ENCODE peak calls at places on chromosomes 4 and X, in ten cellular contexts. Y, C, D, U, T, J, S, X, V and N are unnamed samples.
A peak's percentile ranks its signal among the peaks of the same experiment; 100 is the strongest.

GRCh38 chrX:9586992-9587392 is 122.1 kb downstream of the TBL1X start:
- DNase-seq in Y (no peak), C (no peak), D (no peak), U (no peak), T (no peak), J (no peak), S (peak; percentile 41), X (no peak), V (no peak), N (no peak)

GRCh38 chrX:25112156-25112555 is 96.4 kb upstream of the ARX start:
- DNase-seq in Y (no peak), C (no peak), D (no peak), U (no peak), T (no peak), J (no peak), S (no peak), X (no peak), V (no peak), N (no peak)

GRCh38 chr4:108830509-108831244 is 67.8 kb upstream of the ETNPPL start:
- DNase-seq in Y (peak; percentile 14), C (peak; percentile 84), D (peak; percentile 33), U (no peak), T (peak; percentile 43), J (peak; percentile 6), S (peak; percentile 87), X (no peak), V (peak; percentile 13), N (no peak)

GRCh38 chr4:41258783-41259182 is 2.1 kb downstream of the UCHL1 start:
- DNase-seq in Y (peak; percentile 60), C (peak; percentile 33), D (no peak), U (no peak), T (peak; percentile 87), J (peak; percentile 82), S (no peak), X (peak; percentile 53), V (peak; percentile 86), N (no peak)

GRCh38 chr4:73068496-73069337 is 799 bp downstream of the COX18 start:
- DNase-seq in Y (peak; percentile 63), C (peak; percentile 29), D (peak; percentile 29), U (peak; percentile 13), T (peak; percentile 46), J (peak; percentile 54), S (no peak), X (no peak), V (peak; percentile 32), N (no peak)

GRCh38 chr4:5890063-5890727 is 2.7 kb downstream of the CRMP1 start:
- DNase-seq in Y (no peak), C (peak; percentile 17), D (no peak), U (no peak), T (peak; percentile 4), J (no peak), S (no peak), X (no peak), V (peak; percentile 30), N (no peak)

GRCh38 chr4:2570551-2571222 is 34.2 kb downstream of the FAM193A start:
- DNase-seq in Y (no peak), C (no peak), D (no peak), U (peak; percentile 82), T (no peak), J (no peak), S (no peak), X (no peak), V (no peak), N (peak; percentile 81)

GRCh38 chr4:114025176-114025777 is 45.8 kb upstream of the ARSJ start:
- DNase-seq in Y (no peak), C (peak; percentile 2), D (peak; percentile 69), U (no peak), T (no peak), J (no peak), S (no peak), X (no peak), V (no peak), N (no peak)

GRCh38 chr4:16082424-16083216 is 1.2 kb downstream of the PROM1 start:
- DNase-seq in Y (peak; percentile 22), C (no peak), D (peak; percentile 45), U (peak; percentile 34), T (no peak), J (peak; percentile 25), S (peak; percentile 49), X (no peak), V (no peak), N (peak; percentile 51)

GRCh38 chr4:181792641-181793612 is 450.3 kb upstream of the TENM3 start:
- DNase-seq in Y (no peak), C (no peak), D (no peak), U (no peak), T (no peak), J (no peak), S (no peak), X (no peak), V (no peak), N (no peak)

GRCh38 chr4:33924239-33924638 is 2320.1 kb downstream of the ARAP2 start:
- DNase-seq in Y (no peak), C (no peak), D (no peak), U (no peak), T (peak; percentile 74), J (peak; percentile 87), S (no peak), X (peak; percentile 6), V (peak; percentile 37), N (no peak)

GRCh38 chrX:14591976-14592375 is 62.6 kb downstream of the GLRA2 start:
- DNase-seq in Y (no peak), C (no peak), D (no peak), U (no peak), T (no peak), J (peak; percentile 70), S (no peak), X (no peak), V (no peak), N (no peak)

GRCh38 chr4:147741190-147741788 is 9.4 kb downstream of the ARHGAP10 start:
- DNase-seq in Y (no peak), C (no peak), D (no peak), U (no peak), T (peak; percentile 41), J (peak; percentile 42), S (no peak), X (peak; percentile 43), V (peak; percentile 71), N (no peak)

GRCh38 chr4:76904646-76905190 is 6.8 kb upstream of the SOWAHB start:
- DNase-seq in Y (no peak), C (no peak), D (no peak), U (no peak), T (no peak), J (no peak), S (no peak), X (no peak), V (no peak), N (no peak)

GRCh38 chr4:75557696-75558095 is 1.8 kb downstream of the ODAPH start:
- DNase-seq in Y (no peak), C (no peak), D (no peak), U (no peak), T (no peak), J (no peak), S (no peak), X (no peak), V (no peak), N (no peak)

GRCh38 chrX:338281-338835 is 19.8 kb upstream of the GTPBP6 start:
- DNase-seq in Y (no peak), C (no peak), D (no peak), U (no peak), T (no peak), J (no peak), S (peak; percentile 15), X (no peak), V (no peak), N (no peak)

GRCh38 chr4:153472122-153473037 is 6.2 kb downstream of the TMEM131L start:
- DNase-seq in Y (no peak), C (no peak), D (no peak), U (peak; percentile 41), T (no peak), J (no peak), S (no peak), X (no peak), V (no peak), N (peak; percentile 60)

GRCh38 chrX:136477026-136477425 is 10.7 kb upstream of the BRS3 start:
- DNase-seq in Y (no peak), C (no peak), D (no peak), U (no peak), T (no peak), J (no peak), S (no peak), X (no peak), V (no peak), N (no peak)